ENCODE peak calls at places on chromosomes 5 and 9, in seven cellular contexts. S is activated T-cell treated with anti-CD3 and anti-CD28 coated beads for 1 hour, O is ovary, I is MV-4-11, V is dorsolateral prefrontal cortex, Y is NCI-H2029 treated with DMSO at 0.1 percent for 48 hours, G is aorta. K is an unnamed sample.

GRCh38 chr9:133340256-133340655 is 4.3 kb upstream of the SURF6 start:
- DNase-seq in S (no peak), O (no peak), I (peak; percentile 12), V (no peak), Y (no peak), G (no peak), K (peak; percentile 51)

GRCh38 chr9:114385412-114386181 is 2.2 kb downstream of the AKNA start:
- DNase-seq in S (peak; percentile 74), O (peak; percentile 71), I (peak; percentile 98), V (peak; percentile 85), Y (no peak), G (peak; percentile 91), K (peak; percentile 96)

GRCh38 chr9:4048441-4048840 is 251.4 kb downstream of the GLIS3 start:
- DNase-seq in S (no peak), O (no peak), I (peak; percentile 28), V (no peak), Y (no peak), G (no peak), K (no peak)

GRCh38 chr9:86637515-86637914 is 283.3 kb upstream of the TUT7 start:
- DNase-seq in S (no peak), O (peak; percentile 41), I (no peak), V (no peak), Y (no peak), G (peak; percentile 50), K (no peak)

GRCh38 chr5:12023614-12024241 is 119.5 kb upstream of the CTNND2 start:
- DNase-seq in S (no peak), O (no peak), I (peak; percentile 4), V (no peak), Y (peak; percentile 17), G (no peak), K (peak; percentile 26)

GRCh38 chr5:140011297-140011802 is 31.7 kb downstream of the NRG2 start:
- DNase-seq in S (no peak), O (no peak), I (no peak), V (no peak), Y (no peak), G (no peak), K (no peak)

GRCh38 chr9:17906204-17906840 is 327.5 kb downstream of the SH3GL2 start:
- DNase-seq in S (no peak), O (peak; percentile 42), I (no peak), V (no peak), Y (no peak), G (peak; percentile 64), K (no peak)

GRCh38 chr9:82081507-82081906 is 92.9 kb downstream of the SPATA31D1 start:
- DNase-seq in S (no peak), O (no peak), I (no peak), V (no peak), Y (no peak), G (no peak), K (no peak)

GRCh38 chr9:135087899-135088347 is 455 bp downstream of the OLFM1 start:
- DNase-seq in S (no peak), O (no peak), I (no peak), V (no peak), Y (no peak), G (no peak), K (no peak)

GRCh38 chr9:130535818-130536521 is 43.4 kb upstream of the FUBP3 start:
- DNase-seq in S (no peak), O (peak; percentile 23), I (no peak), V (peak; percentile 45), Y (peak; percentile 73), G (no peak), K (no peak)

GRCh38 chr5:137609122-137609521 is 110.0 kb upstream of the SPOCK1 start:
- DNase-seq in S (no peak), O (no peak), I (no peak), V (no peak), Y (no peak), G (no peak), K (no peak)

GRCh38 chr5:61333351-61334223 is 1.5 kb downstream of the ZSWIM6 start:
- DNase-seq in S (no peak), O (peak; percentile 39), I (peak; percentile 55), V (no peak), Y (no peak), G (peak; percentile 73), K (no peak)

GRCh38 chr5:122313941-122314340 is 1.9 kb downstream of the SNCAIP start:
- DNase-seq in S (no peak), O (no peak), I (no peak), V (no peak), Y (no peak), G (no peak), K (no peak)

GRCh38 chr5:122220498-122220897 is 91.2 kb downstream of the ZNF474 start:
- DNase-seq in S (no peak), O (no peak), I (peak; percentile 85), V (no peak), Y (no peak), G (peak; percentile 49), K (no peak)

GRCh38 chr5:172782169-172783039 is 11.4 kb upstream of the DUSP1 start:
- DNase-seq in S (no peak), O (no peak), I (no peak), V (no peak), Y (no peak), G (no peak), K (no peak)

GRCh38 chr5:151037561-151038291 is 17.3 kb downstream of the GPX3 start:
- DNase-seq in S (no peak), O (peak; percentile 79), I (no peak), V (no peak), Y (no peak), G (no peak), K (no peak)

GRCh38 chr5:179530069-179530998 is 20.0 kb upstream of the RUFY1 start:
- DNase-seq in S (peak; percentile 59), O (peak; percentile 40), I (no peak), V (no peak), Y (no peak), G (peak; percentile 82), K (peak; percentile 67)

GRCh38 chr9:27688954-27689353 is 115.7 kb upstream of the C9orf72 start:
- DNase-seq in S (no peak), O (no peak), I (no peak), V (no peak), Y (no peak), G (no peak), K (no peak)

GRCh38 chr5:142862585-142862984 is 92.4 kb downstream of the ARHGAP26 start:
- DNase-seq in S (no peak), O (no peak), I (no peak), V (no peak), Y (no peak), G (no peak), K (no peak)

GRCh38 chr5:42944989-42945388 is 95.1 kb downstream of the ANXA2R start:
- DNase-seq in S (no peak), O (no peak), I (no peak), V (no peak), Y (no peak), G (no peak), K (no peak)

GRCh38 chr9:16645970-16646369 is 224.5 kb downstream of the BNC2 start:
- DNase-seq in S (no peak), O (no peak), I (no peak), V (no peak), Y (no peak), G (no peak), K (no peak)

GRCh38 chr9:17402309-17402708 is 176.6 kb upstream of the SH3GL2 start:
- DNase-seq in S (no peak), O (no peak), I (peak; percentile 23), V (no peak), Y (no peak), G (no peak), K (peak; percentile 27)

GRCh38 chr5:119360905-119361605 is 5.2 kb downstream of the TNFAIP8 start:
- DNase-seq in S (no peak), O (no peak), I (no peak), V (no peak), Y (no peak), G (no peak), K (no peak)

GRCh38 chr9:130579738-130580463 is 524 bp downstream of the FUBP3 start:
- DNase-seq in S (no peak), O (no peak), I (no peak), V (no peak), Y (no peak), G (no peak), K (no peak)

GRCh38 chr9:126564128-126564527 is 49.6 kb upstream of the LMX1B start:
- DNase-seq in S (no peak), O (no peak), I (no peak), V (no peak), Y (no peak), G (no peak), K (no peak)

GRCh38 chr5:135324897-135325650 is 74.0 kb downstream of the MACROH2A1 start:
- DNase-seq in S (peak; percentile 14), O (no peak), I (no peak), V (no peak), Y (no peak), G (no peak), K (no peak)

GRCh38 chr5:87277279-87277835 is 9.7 kb downstream of the RASA1 start:
- DNase-seq in S (no peak), O (no peak), I (peak; percentile 60), V (no peak), Y (no peak), G (no peak), K (peak; percentile 44)